ENCODE peak calls at places on chromosome X, in five cellular contexts. X is aorta; H is stimulated activated CD8-positive, alpha-beta memory T cell treated with anti-CD3 and anti-CD28 coated beads, Interleukin-12 subunit alpha, Interleukin-12 subunit beta, amount 100 ng/mL, for 4 hours; N is activated T-cell treated with anti-CD3 and anti-CD28 coated beads for 4 hours; S is glutamatergic neuron. B is an unnamed sample.

GRCh38 chrX:119325456-119325855 is 73.7 kb upstream of the SLC25A43 start:
- DNase-seq in X (no peak), S (no peak), H (no peak), N (no peak), B (no peak)

GRCh38 chrX:8879750-8880149 is 78.6 kb upstream of the FAM9A start:
- DNase-seq in N (peak), H (no peak), S (peak), X (no peak), B (no peak)

GRCh38 chrX:106613277-106613676 is 1.5 kb downstream of the RADX start:
- DNase-seq in S (no peak), X (no peak), N (no peak), H (no peak), B (no peak)

GRCh38 chrX:132843387-132843786 is 115.0 kb downstream of the HS6ST2 start:
- DNase-seq in S (no peak), H (no peak), N (no peak), X (no peak), B (no peak)

GRCh38 chrX:136067097-136067496 is 80.2 kb upstream of the FHL1 start:
- DNase-seq in S (no peak), N (no peak), H (no peak), X (no peak), B (no peak)

GRCh38 chrX:47278684-47279083 is 45.9 kb downstream of the USP11 start:
- DNase-seq in X (no peak), H (no peak), N (no peak), S (no peak), B (no peak)

GRCh38 chrX:116413273-116413672 is 23.1 kb upstream of the SLC6A14 start:
- DNase-seq in X (no peak), N (no peak), H (no peak), S (no peak), B (no peak)

GRCh38 chrX:70434352-70434866 is 10.2 kb upstream of the DLG3 start:
- DNase-seq in X (peak), N (no peak), H (peak), S (peak), B (no peak)